ENCODE peak calls at places on chromosomes 13 and 19, in nine cellular contexts. One of them, this sample, is unnamed.

GRCh38 chr13:29125934-29126424 is 305.8 kb downstream of the MTUS2 start:
- DNase-seq in kidney epithelial cell: no peak
- DNase-seq in heart right ventricle: no peak
- DNase-seq in NB4: peak
- DNase-seq in cardiac fibroblast: no peak
- DNase-seq in tibial nerve: no peak
- DNase-seq in dorsolateral prefrontal cortex: no peak
- DNase-seq in BE2C: no peak
- DNase-seq in A549: no peak
- DNase-seq in this sample: no peak

GRCh38 chr13:19810996-19811881 is 28.5 kb upstream of the PSPC1 start:
- DNase-seq in kidney epithelial cell: no peak
- DNase-seq in NB4: no peak
- DNase-seq in dorsolateral prefrontal cortex: no peak
- DNase-seq in A549: no peak
- DNase-seq in tibial nerve: no peak
- DNase-seq in BE2C: no peak
- DNase-seq in cardiac fibroblast: peak
- DNase-seq in heart right ventricle: no peak
- DNase-seq in this sample: no peak

GRCh38 chr13:55087085-55087484 is 2053.6 kb upstream of the PRR20A start:
- DNase-seq in dorsolateral prefrontal cortex: no peak
- DNase-seq in NB4: no peak
- DNase-seq in heart right ventricle: no peak
- DNase-seq in A549: no peak
- DNase-seq in cardiac fibroblast: no peak
- DNase-seq in tibial nerve: no peak
- DNase-seq in BE2C: no peak
- DNase-seq in kidney epithelial cell: no peak
- DNase-seq in this sample: no peak

GRCh38 chr13:30920162-30920561 is 12.3 kb upstream of the TEX26 start:
- DNase-seq in cardiac fibroblast: no peak
- DNase-seq in tibial nerve: no peak
- DNase-seq in A549: no peak
- DNase-seq in NB4: no peak
- DNase-seq in kidney epithelial cell: no peak
- DNase-seq in BE2C: no peak
- DNase-seq in dorsolateral prefrontal cortex: no peak
- DNase-seq in heart right ventricle: no peak
- DNase-seq in this sample: no peak

GRCh38 chr13:29978211-29978610 is 127.8 kb upstream of the UBL3 start:
- DNase-seq in NB4: no peak
- DNase-seq in heart right ventricle: no peak
- DNase-seq in kidney epithelial cell: no peak
- DNase-seq in A549: no peak
- DNase-seq in dorsolateral prefrontal cortex: no peak
- DNase-seq in cardiac fibroblast: peak
- DNase-seq in BE2C: no peak
- DNase-seq in tibial nerve: no peak
- DNase-seq in this sample: no peak

GRCh38 chr19:3538965-3539742 is at the start of gene TEKTIP1:
- DNase-seq in cardiac fibroblast: no peak
- DNase-seq in dorsolateral prefrontal cortex: no peak
- DNase-seq in NB4: no peak
- DNase-seq in kidney epithelial cell: no peak
- DNase-seq in BE2C: no peak
- DNase-seq in A549: no peak
- DNase-seq in tibial nerve: no peak
- DNase-seq in heart right ventricle: no peak
- DNase-seq in this sample: no peak

GRCh38 chr19:34963531-34964406 is at the start of gene ZNF792:
- DNase-seq in dorsolateral prefrontal cortex: peak
- DNase-seq in BE2C: peak
- DNase-seq in heart right ventricle: peak
- DNase-seq in tibial nerve: peak
- DNase-seq in A549: peak
- DNase-seq in kidney epithelial cell: no peak
- DNase-seq in NB4: peak
- DNase-seq in cardiac fibroblast: peak
- DNase-seq in this sample: no peak

GRCh38 chr13:41601718-41602445 is 144.5 kb downstream of the RGCC start:
- DNase-seq in cardiac fibroblast: peak
- DNase-seq in BE2C: no peak
- DNase-seq in dorsolateral prefrontal cortex: no peak
- DNase-seq in tibial nerve: no peak
- DNase-seq in A549: no peak
- DNase-seq in heart right ventricle: no peak
- DNase-seq in kidney epithelial cell: no peak
- DNase-seq in NB4: no peak
- DNase-seq in this sample: peak

GRCh38 chr19:12453495-12453894 is 12.7 kb upstream of the ZNF443 start:
- DNase-seq in heart right ventricle: no peak
- DNase-seq in BE2C: no peak
- DNase-seq in cardiac fibroblast: no peak
- DNase-seq in NB4: no peak
- DNase-seq in A549: no peak
- DNase-seq in kidney epithelial cell: no peak
- DNase-seq in dorsolateral prefrontal cortex: no peak
- DNase-seq in tibial nerve: no peak
- DNase-seq in this sample: no peak

GRCh38 chr13:57633141-57633949 is 1.8 kb downstream of the PCDH17 start:
- DNase-seq in BE2C: no peak
- DNase-seq in tibial nerve: no peak
- DNase-seq in dorsolateral prefrontal cortex: peak
- DNase-seq in A549: no peak
- DNase-seq in NB4: no peak
- DNase-seq in heart right ventricle: peak
- DNase-seq in cardiac fibroblast: peak
- DNase-seq in kidney epithelial cell: no peak
- DNase-seq in this sample: no peak

GRCh38 chr19:49690073-49690655 is 752 bp upstream of the CPT1C start:
- DNase-seq in A549: no peak
- DNase-seq in kidney epithelial cell: no peak
- DNase-seq in dorsolateral prefrontal cortex: no peak
- DNase-seq in cardiac fibroblast: no peak
- DNase-seq in tibial nerve: no peak
- DNase-seq in NB4: no peak
- DNase-seq in BE2C: no peak
- DNase-seq in heart right ventricle: no peak
- DNase-seq in this sample: no peak

GRCh38 chr19:12792853-12793289 is 1.6 kb downstream of the JUNB start:
- DNase-seq in NB4: no peak
- DNase-seq in heart right ventricle: no peak
- DNase-seq in tibial nerve: no peak
- DNase-seq in kidney epithelial cell: no peak
- DNase-seq in dorsolateral prefrontal cortex: no peak
- DNase-seq in A549: no peak
- DNase-seq in BE2C: no peak
- DNase-seq in cardiac fibroblast: peak
- DNase-seq in this sample: no peak

GRCh38 chr19:41957161-41957837 is 1.8 kb downstream of the RABAC1 start:
- DNase-seq in dorsolateral prefrontal cortex: no peak
- DNase-seq in BE2C: no peak
- DNase-seq in NB4: no peak
- DNase-seq in tibial nerve: no peak
- DNase-seq in kidney epithelial cell: no peak
- DNase-seq in heart right ventricle: no peak
- DNase-seq in A549: no peak
- DNase-seq in cardiac fibroblast: no peak
- DNase-seq in this sample: no peak

GRCh38 chr19:12996542-12997094 is 1.3 kb downstream of the NFIX start:
- DNase-seq in tibial nerve: no peak
- DNase-seq in heart right ventricle: peak
- DNase-seq in kidney epithelial cell: no peak
- DNase-seq in BE2C: no peak
- DNase-seq in A549: no peak
- DNase-seq in NB4: no peak
- DNase-seq in dorsolateral prefrontal cortex: no peak
- DNase-seq in cardiac fibroblast: no peak
- DNase-seq in this sample: no peak

GRCh38 chr19:49786432-49786831 is 19.6 kb downstream of the AP2A1 start:
- DNase-seq in kidney epithelial cell: peak
- DNase-seq in A549: peak
- DNase-seq in heart right ventricle: no peak
- DNase-seq in cardiac fibroblast: peak
- DNase-seq in tibial nerve: no peak
- DNase-seq in NB4: no peak
- DNase-seq in dorsolateral prefrontal cortex: no peak
- DNase-seq in BE2C: no peak
- DNase-seq in this sample: no peak

DNA sequence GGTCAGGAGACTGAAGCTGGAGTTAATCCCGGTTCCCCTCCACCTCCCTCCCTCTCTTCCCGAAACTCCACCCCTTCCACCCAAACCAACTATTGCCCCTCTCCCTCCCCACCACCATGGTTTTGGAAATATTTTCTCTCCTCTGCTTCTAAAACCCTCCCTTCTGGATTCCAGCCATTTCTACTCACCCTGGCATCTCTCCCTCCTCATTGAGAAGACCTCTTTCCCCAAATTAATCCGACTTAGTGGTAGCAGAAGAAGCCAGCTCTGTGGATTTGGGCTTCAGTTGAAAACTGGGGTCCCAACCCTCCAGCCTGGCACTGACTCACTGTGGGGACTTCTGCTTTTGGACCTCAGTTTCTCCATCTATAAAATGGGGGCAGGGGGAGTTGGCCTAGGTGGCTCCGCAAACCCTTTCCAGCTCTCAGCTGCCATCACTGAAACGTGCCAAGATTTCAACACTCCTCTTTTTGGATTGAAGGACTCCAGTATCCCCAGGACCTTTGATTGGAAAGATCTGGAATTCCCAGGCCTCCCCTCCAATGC is 1.6 kb downstream of the GPR4 start:
- DNase-seq in cardiac fibroblast: no peak
- DNase-seq in dorsolateral prefrontal cortex: no peak
- DNase-seq in heart right ventricle: no peak
- DNase-seq in NB4: no peak
- DNase-seq in BE2C: no peak
- DNase-seq in tibial nerve: no peak
- DNase-seq in A549: no peak
- DNase-seq in kidney epithelial cell: no peak
- DNase-seq in this sample: no peak
- H3K4me3 ChIP-seq in cardiac fibroblast: no peak
- H3K4me3 ChIP-seq in dorsolateral prefrontal cortex: peak
- H3K4me3 ChIP-seq in heart right ventricle: peak
- H3K4me3 ChIP-seq in NB4: no peak
- H3K4me3 ChIP-seq in BE2C: no peak
- H3K4me3 ChIP-seq in tibial nerve: no peak
- H3K4me3 ChIP-seq in A549: no peak
- H3K4me3 ChIP-seq in kidney epithelial cell: no peak
- H3K4me3 ChIP-seq in this sample: no peak

DNA sequence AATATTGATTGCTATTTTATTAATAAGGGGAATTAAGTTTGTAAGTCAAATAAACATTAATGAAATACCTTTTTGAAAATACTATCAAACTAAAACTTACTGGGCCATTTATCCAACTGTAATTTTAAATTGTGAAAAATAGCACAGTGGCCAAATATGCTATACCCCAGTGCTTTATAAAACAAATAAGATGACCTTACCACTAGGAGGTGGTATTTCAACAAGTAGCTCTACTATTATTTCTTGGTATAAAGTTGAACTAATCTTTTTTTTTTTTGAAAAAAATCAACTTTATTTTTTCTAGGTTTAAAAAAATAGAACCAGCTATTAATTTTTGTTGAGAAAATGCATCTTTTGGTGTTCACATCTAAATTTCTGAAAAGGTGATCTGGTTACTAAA is 14.7 kb downstream of the LACC1 start:
- DNase-seq in dorsolateral prefrontal cortex: no peak
- DNase-seq in NB4: peak
- DNase-seq in heart right ventricle: no peak
- DNase-seq in A549: no peak
- DNase-seq in cardiac fibroblast: no peak
- DNase-seq in tibial nerve: no peak
- DNase-seq in BE2C: no peak
- DNase-seq in kidney epithelial cell: no peak
- DNase-seq in this sample: no peak
- TF ChIP-seq CTCF in dorsolateral prefrontal cortex: peak
- TF ChIP-seq CTCF in NB4: no peak
- TF ChIP-seq CTCF in heart right ventricle: no peak
- TF ChIP-seq CTCF in A549: peak
- TF ChIP-seq CTCF in cardiac fibroblast: peak
- TF ChIP-seq CTCF in tibial nerve: no peak
- TF ChIP-seq CTCF in BE2C: peak
- TF ChIP-seq CTCF in kidney epithelial cell: peak
- TF ChIP-seq CTCF in this sample: no peak

DNA sequence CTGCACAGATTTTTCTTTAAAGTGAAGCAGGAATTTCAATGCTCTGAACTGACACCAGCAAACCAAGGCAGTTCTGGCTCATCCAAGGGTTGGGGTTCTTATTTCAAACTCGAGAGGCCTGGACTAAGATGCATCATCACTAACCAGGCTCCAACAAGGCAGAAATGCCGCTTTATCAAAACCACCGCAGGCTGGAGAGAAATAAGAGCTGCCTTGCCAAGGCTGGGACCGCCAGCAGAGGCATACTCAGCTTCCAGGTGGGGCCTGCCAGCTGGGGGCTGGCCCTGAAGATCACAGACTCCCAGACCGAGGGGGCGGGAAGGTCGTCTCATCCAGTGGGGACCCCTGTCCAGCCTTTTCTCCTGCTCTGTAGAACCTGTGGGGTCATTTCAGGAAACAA is 37.4 kb upstream of the GAS6 start:
- DNase-seq in kidney epithelial cell: no peak
- DNase-seq in dorsolateral prefrontal cortex: peak
- DNase-seq in tibial nerve: no peak
- DNase-seq in cardiac fibroblast: no peak
- DNase-seq in A549: no peak
- DNase-seq in BE2C: no peak
- DNase-seq in NB4: no peak
- DNase-seq in heart right ventricle: no peak
- DNase-seq in this sample: no peak
- H3K4me3 ChIP-seq in kidney epithelial cell: no peak
- H3K4me3 ChIP-seq in dorsolateral prefrontal cortex: no peak
- H3K4me3 ChIP-seq in tibial nerve: no peak
- H3K4me3 ChIP-seq in cardiac fibroblast: no peak
- H3K4me3 ChIP-seq in A549: no peak
- H3K4me3 ChIP-seq in BE2C: no peak
- H3K4me3 ChIP-seq in NB4: no peak
- H3K4me3 ChIP-seq in heart right ventricle: no peak
- H3K4me3 ChIP-seq in this sample: no peak

DNA sequence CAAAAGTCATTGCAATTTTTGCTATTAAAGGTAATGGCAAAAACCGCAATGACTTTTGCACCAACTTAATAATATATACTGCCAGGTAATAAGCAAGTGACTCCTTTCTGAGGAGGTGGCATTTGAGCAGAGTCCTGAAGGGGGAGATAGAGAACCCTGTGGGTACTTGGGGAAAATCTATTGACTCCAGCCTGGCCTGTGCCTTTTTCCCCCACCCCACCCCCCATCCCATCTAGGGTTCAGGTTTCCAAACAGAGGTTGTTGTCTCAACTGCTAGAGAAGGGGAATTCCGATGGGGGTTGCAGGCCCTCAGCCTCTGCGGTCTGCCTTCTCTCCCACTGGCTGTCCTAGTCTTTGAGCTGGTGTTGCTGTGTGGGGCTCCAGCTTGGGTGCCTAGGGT is 11.5 kb downstream of the S1PR2 start:
- DNase-seq in BE2C: no peak
- DNase-seq in cardiac fibroblast: no peak
- DNase-seq in tibial nerve: no peak
- DNase-seq in kidney epithelial cell: no peak
- DNase-seq in NB4: peak
- DNase-seq in dorsolateral prefrontal cortex: no peak
- DNase-seq in A549: no peak
- DNase-seq in heart right ventricle: no peak
- DNase-seq in this sample: no peak
- TF ChIP-seq CTCF in BE2C: peak
- TF ChIP-seq CTCF in cardiac fibroblast: peak
- TF ChIP-seq CTCF in tibial nerve: no peak
- TF ChIP-seq CTCF in kidney epithelial cell: peak
- TF ChIP-seq CTCF in NB4: peak
- TF ChIP-seq CTCF in dorsolateral prefrontal cortex: no peak
- TF ChIP-seq CTCF in A549: no peak
- TF ChIP-seq CTCF in heart right ventricle: no peak
- TF ChIP-seq CTCF in this sample: peak